ENCODE peak calls at places on chromosomes 12 and 14, in four cellular contexts. One of them, this sample, is unnamed. For H3K9me3, the result is how much of the 10 kb centered on the place peaks cover.

GRCh38 chr14:92578511-92578910 is 64.9 kb downstream of the RIN3 start:
- DNase-seq in HepG2: no peak
- DNase-seq in H1: no peak
- DNase-seq in GM12878: no peak
- DNase-seq in this sample: no peak

GRCh38 chr14:73727181-73727580 is 13.0 kb upstream of the PNMA1 start:
- DNase-seq in HepG2: no peak
- DNase-seq in H1: no peak
- DNase-seq in GM12878: no peak
- DNase-seq in this sample: no peak

GRCh38 chr12:2068638-2069037 is 15.9 kb downstream of the CACNA1C start:
- DNase-seq in HepG2: no peak
- DNase-seq in H1: no peak
- DNase-seq in GM12878: no peak
- DNase-seq in this sample: no peak

GRCh38 chr12:100199347-100200136 is 1.1 kb upstream of the ACTR6 start:
- DNase-seq in HepG2: peak
- DNase-seq in H1: peak
- DNase-seq in GM12878: no peak
- DNase-seq in this sample: peak

GRCh38 chr12:109387425-109388166 is 39.9 kb downstream of the MYO1H start:
- DNase-seq in HepG2: peak
- DNase-seq in H1: no peak
- DNase-seq in GM12878: no peak
- DNase-seq in this sample: peak

GRCh38 chr12:129351481-129351880 is 498.2 kb downstream of the GLT1D1 start:
- DNase-seq in HepG2: no peak
- DNase-seq in H1: no peak
- DNase-seq in GM12878: no peak
- DNase-seq in this sample: no peak

GRCh38 chr12:96907681-96908163 is 665 bp downstream of the NEDD1 start:
- DNase-seq in HepG2: peak
- DNase-seq in H1: no peak
- DNase-seq in GM12878: no peak
- DNase-seq in this sample: no peak

GRCh38 chr14:52012635-52013034 is 23.3 kb downstream of the RTRAF start:
- DNase-seq in HepG2: no peak
- DNase-seq in H1: no peak
- DNase-seq in GM12878: no peak
- DNase-seq in this sample: no peak

GRCh38 chr14:68458840-68459469 is 333.9 kb downstream of the ZFP36L1 start:
- DNase-seq in HepG2: peak
- DNase-seq in H1: no peak
- DNase-seq in GM12878: no peak
- DNase-seq in this sample: no peak

GRCh38 chr12:48972213-48973021 is 882 bp upstream of the WNT10B start:
- DNase-seq in HepG2: no peak
- DNase-seq in H1: no peak
- DNase-seq in GM12878: no peak
- DNase-seq in this sample: no peak

GRCh38 chr12:78778339-78778738 is 86.2 kb upstream of the SYT1 start:
- DNase-seq in HepG2: no peak
- DNase-seq in H1: no peak
- DNase-seq in GM12878: no peak
- DNase-seq in this sample: no peak

GRCh38 chr14:75607842-75608640 is 29.6 kb downstream of the FLVCR2 start:
- DNase-seq in HepG2: no peak
- DNase-seq in H1: no peak
- DNase-seq in GM12878: no peak
- DNase-seq in this sample: no peak

GRCh38 chr14:69327507-69327906 is 67.5 kb downstream of the GALNT16 start:
- DNase-seq in HepG2: no peak
- DNase-seq in H1: no peak
- DNase-seq in GM12878: no peak
- DNase-seq in this sample: no peak

GRCh38 chr12:78870539-78870938 is 6.0 kb downstream of the SYT1 start:
- DNase-seq in HepG2: no peak
- DNase-seq in H1: no peak
- DNase-seq in GM12878: no peak
- DNase-seq in this sample: no peak

GRCh38 chr12:69008510-69008909 is 75.5 kb upstream of the CPM start:
- DNase-seq in HepG2: no peak
- DNase-seq in H1: no peak
- DNase-seq in GM12878: no peak
- DNase-seq in this sample: no peak

GRCh38 chr12:237026-237815 is 23.3 kb upstream of the SLC6A12 start:
- DNase-seq in HepG2: peak
- DNase-seq in H1: no peak
- DNase-seq in GM12878: no peak
- DNase-seq in this sample: no peak

GRCh38 chr14:61003571-61003970 is 22.5 kb downstream of the SLC38A6 start:
- DNase-seq in HepG2: no peak
- DNase-seq in H1: no peak
- DNase-seq in GM12878: no peak
- DNase-seq in this sample: no peak

GRCh38 chr12:52234226-52234810 is 1.3 kb downstream of the KRT7 start:
- DNase-seq in HepG2: no peak
- DNase-seq in H1: no peak
- DNase-seq in GM12878: no peak
- DNase-seq in this sample: no peak

GRCh38 chr12:91604897-91605296 is 422.3 kb upstream of the DCN start:
- DNase-seq in HepG2: no peak
- DNase-seq in H1: no peak
- DNase-seq in GM12878: no peak
- DNase-seq in this sample: no peak

GRCh38 chr14:59354666-59355065 is 110.5 kb downstream of the GPR135 start:
- DNase-seq in HepG2: no peak
- DNase-seq in H1: no peak
- DNase-seq in GM12878: no peak
- DNase-seq in this sample: no peak

GRCh38 chr12:59839514-59839913 is 243.7 kb downstream of the SLC16A7 start:
- DNase-seq in HepG2: no peak
- DNase-seq in H1: no peak
- DNase-seq in GM12878: no peak
- DNase-seq in this sample: no peak

GRCh38 chr12:123896786-123897185 is 75.8 kb downstream of the CCDC92 start:
- DNase-seq in HepG2: no peak
- DNase-seq in H1: no peak
- DNase-seq in GM12878: no peak
- DNase-seq in this sample: no peak

GRCh38 chr12:115455268-115455681 is 771.3 kb upstream of the TBX3 start:
- DNase-seq in HepG2: peak
- DNase-seq in H1: no peak
- DNase-seq in GM12878: no peak
- DNase-seq in this sample: no peak

GRCh38 chr12:69633061-69633460 is 22.4 kb upstream of the LRRC10 start:
- DNase-seq in HepG2: no peak
- DNase-seq in H1: no peak
- DNase-seq in GM12878: no peak
- DNase-seq in this sample: no peak

GRCh38 chr12:4908694-4909396 is 860 bp upstream of the KCNA1 start:
- DNase-seq in HepG2: no peak
- DNase-seq in H1: peak
- DNase-seq in GM12878: no peak
- DNase-seq in this sample: peak

GRCh38 chr12:65209655-65210043 is 40.3 kb downstream of the LEMD3 start:
- DNase-seq in HepG2: no peak
- DNase-seq in H1: no peak
- DNase-seq in GM12878: no peak
- DNase-seq in this sample: no peak

GRCh38 chr14:22168092-22168955 is 420.7 kb downstream of the DAD1 start:
- DNase-seq in HepG2: peak
- DNase-seq in H1: no peak
- DNase-seq in GM12878: no peak
- DNase-seq in this sample: no peak

GRCh38 chr14:51002406-51002984 is 58.2 kb upstream of the PYGL start:
- DNase-seq in HepG2: no peak
- DNase-seq in H1: no peak
- DNase-seq in GM12878: no peak
- DNase-seq in this sample: no peak

GRCh38 chr14:31170411-31170810 is 37.2 kb downstream of the HECTD1 start:
- DNase-seq in HepG2: no peak
- DNase-seq in H1: no peak
- DNase-seq in GM12878: no peak
- DNase-seq in this sample: no peak

GRCh38 chr12:56221233-56221756 is 427 bp downstream of the RNF41 start:
- DNase-seq in HepG2: no peak
- DNase-seq in H1: no peak
- DNase-seq in GM12878: no peak
- DNase-seq in this sample: peak

GRCh38 chr14:61051046-61051445 is 70.0 kb downstream of the SLC38A6 start:
- DNase-seq in HepG2: no peak
- DNase-seq in H1: no peak
- DNase-seq in GM12878: no peak
- DNase-seq in this sample: no peak

GRCh38 chr12:6337958-6338406 is 3.9 kb downstream of the TNFRSF1A start:
- DNase-seq in HepG2: peak
- DNase-seq in H1: no peak
- DNase-seq in GM12878: no peak
- DNase-seq in this sample: no peak

GRCh38 chr14:90384543-90384911 is 12.3 kb upstream of the CALM1 start:
- DNase-seq in HepG2: no peak
- DNase-seq in H1: no peak
- DNase-seq in GM12878: no peak
- DNase-seq in this sample: no peak

DNA sequence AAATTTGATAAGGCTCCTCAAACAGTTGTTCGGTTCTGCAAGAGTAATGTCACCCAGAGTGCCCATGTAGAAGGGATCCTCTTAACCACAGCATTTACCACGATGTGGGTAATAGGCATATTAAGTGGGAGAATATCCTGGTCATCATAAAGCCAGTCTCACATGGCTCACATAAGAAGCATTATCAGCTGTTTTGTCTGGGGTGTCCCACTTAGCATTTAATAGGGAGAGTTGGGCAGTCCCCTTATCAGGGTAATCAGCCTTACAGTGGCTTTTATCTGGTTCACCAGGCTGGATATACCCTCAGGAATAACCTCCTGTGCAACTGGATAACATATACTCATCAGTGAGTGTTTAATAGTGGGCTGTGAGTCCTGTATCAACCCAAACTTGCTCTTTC is 12.9 kb upstream of the TMEM263 start:
- DNase-seq in HepG2: no peak
- DNase-seq in H1: no peak
- DNase-seq in GM12878: no peak
- DNase-seq in this sample: no peak
- H3K9me3 ChIP-seq in HepG2: under half
- H3K9me3 ChIP-seq in H1: under half
- H3K9me3 ChIP-seq in GM12878: under half
- H3K9me3 ChIP-seq in this sample: half or more

DNA sequence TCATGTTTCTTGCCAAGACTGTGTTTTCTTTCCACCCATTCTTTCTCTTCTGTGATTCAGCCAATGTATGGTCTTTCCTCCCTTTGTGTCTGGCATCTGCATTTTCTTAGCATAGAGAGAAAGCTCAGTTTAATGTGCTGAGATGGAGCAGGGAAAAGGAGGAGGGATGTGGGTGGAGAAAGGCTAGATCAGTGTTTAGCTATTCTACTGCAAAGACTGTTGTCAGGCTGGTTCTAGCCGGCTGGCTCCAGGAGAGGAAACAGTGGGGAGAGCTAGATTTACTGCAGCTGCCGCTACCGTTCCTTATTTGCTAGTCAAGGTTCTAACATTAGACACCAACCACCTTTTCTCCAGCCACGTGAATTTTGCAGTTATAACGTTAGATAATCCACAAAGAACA is 5.2 kb upstream of the RIMKLB start:
- DNase-seq in HepG2: no peak
- DNase-seq in H1: no peak
- DNase-seq in GM12878: no peak
- DNase-seq in this sample: peak
- TF ChIP-seq SUZ12 in HepG2: no peak
- TF ChIP-seq SUZ12 in H1: no peak
- TF ChIP-seq SUZ12 in GM12878: no peak
- TF ChIP-seq SUZ12 in this sample: no peak

GRCh38 chr12:50772877-50773276 is 9.0 kb downstream of the ATF1 start:
- DNase-seq in HepG2: no peak
- DNase-seq in H1: no peak
- DNase-seq in GM12878: no peak
- DNase-seq in this sample: no peak
- H3K9me3 ChIP-seq in HepG2: under half
- H3K9me3 ChIP-seq in H1: under half
- H3K9me3 ChIP-seq in GM12878: under half
- H3K9me3 ChIP-seq in this sample: under half

GRCh38 chr12:77247542-77247941 is 182.2 kb upstream of the E2F7 start:
- DNase-seq in HepG2: no peak
- DNase-seq in H1: no peak
- DNase-seq in GM12878: no peak
- DNase-seq in this sample: no peak
- TF ChIP-seq SUZ12 in HepG2: no peak
- TF ChIP-seq SUZ12 in H1: no peak
- TF ChIP-seq SUZ12 in GM12878: no peak
- TF ChIP-seq SUZ12 in this sample: no peak

DNA sequence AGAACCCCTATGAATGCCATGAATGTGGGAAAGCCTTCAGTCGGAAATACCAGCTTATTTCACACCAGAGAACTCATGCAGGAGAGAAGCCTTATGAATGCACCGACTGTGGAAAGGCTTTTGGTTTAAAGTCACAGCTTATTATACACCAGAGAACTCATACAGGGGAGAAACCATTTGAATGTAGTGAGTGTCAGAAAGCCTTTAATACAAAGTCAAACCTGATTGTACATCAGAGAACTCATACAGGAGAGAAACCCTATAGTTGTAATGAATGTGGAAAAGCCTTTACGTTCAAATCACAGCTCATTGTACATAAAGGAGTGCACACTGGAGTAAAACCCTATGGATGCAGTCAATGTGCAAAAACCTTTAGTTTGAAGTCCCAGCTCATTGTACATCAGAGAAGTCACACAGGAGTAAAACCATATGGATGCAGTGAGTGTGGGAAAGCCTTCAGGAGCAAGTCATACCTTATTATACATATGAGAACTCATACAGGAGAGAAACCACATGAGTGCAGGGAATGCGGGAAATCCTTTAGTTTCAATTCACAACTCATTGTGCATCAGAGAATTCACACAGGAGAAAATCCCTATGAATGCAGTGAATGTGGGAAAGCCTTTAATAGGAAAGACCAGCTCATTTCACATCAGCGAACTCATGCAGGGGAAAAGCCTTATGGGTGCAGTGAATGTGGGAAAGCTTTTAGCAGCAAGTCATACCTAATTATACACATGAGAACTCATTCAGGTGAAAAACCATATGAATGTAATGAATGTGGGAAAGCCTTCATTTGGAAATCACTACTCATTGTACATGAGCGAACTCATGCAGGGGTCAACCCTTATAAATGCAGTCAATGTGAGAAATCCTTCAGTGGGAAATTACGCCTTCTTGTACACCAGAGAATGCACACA is 22.3 kb downstream of the ZNF268 start:
- DNase-seq in HepG2: no peak
- DNase-seq in H1: no peak
- DNase-seq in GM12878: no peak
- DNase-seq in this sample: no peak
- H3K9me3 ChIP-seq in HepG2: half or more
- H3K9me3 ChIP-seq in H1: half or more
- H3K9me3 ChIP-seq in GM12878: half or more
- H3K9me3 ChIP-seq in this sample: half or more